ENCODE peak calls at places on chromosomes 13 and 19, in four cellular contexts. S is left lung, K is heart left ventricle, Y is astrocyte. T is an unnamed sample.

GRCh38 chr13:48411281-48412099 is 1.4 kb downstream of the LPAR6 start:
- DNase-seq in S (no peak), K (no peak), Y (no peak), T (no peak)

GRCh38 chr13:110942248-110942981 is 27.5 kb upstream of the ANKRD10 start:
- DNase-seq in S (no peak), K (no peak), Y (peak; percentile 31), T (no peak)

GRCh38 chr13:25203256-25203794 is 31.2 kb upstream of the AMER2 start:
- DNase-seq in S (no peak), K (no peak), Y (no peak), T (no peak)

GRCh38 chr19:14146789-14147216 is 10.4 kb upstream of the ASF1B start:
- DNase-seq in S (no peak), K (no peak), Y (peak; percentile 73), T (no peak)

GRCh38 chr19:28184997-28185396 is 1028.0 kb downstream of the UQCRFS1 start:
- DNase-seq in S (no peak), K (no peak), Y (peak; percentile 64), T (no peak)

GRCh38 chr19:43802216-43802951 is at the start of gene LYPD5:
- DNase-seq in S (no peak), K (no peak), Y (no peak), T (no peak)

GRCh38 chr19:50896591-50897190 is 14.5 kb downstream of the KLK4 start:
- DNase-seq in S (no peak), K (no peak), Y (peak; percentile 8), T (no peak)

GRCh38 chr13:40993987-40994386 is 25.1 kb downstream of the ELF1 start:
- DNase-seq in S (no peak), K (no peak), Y (no peak), T (no peak)

GRCh38 chr19:45258862-45259261 is 7.8 kb downstream of the MARK4 start:
- DNase-seq in S (no peak), K (no peak), Y (no peak), T (no peak)

GRCh38 chr13:113785051-113786010 is 26.3 kb downstream of the TMEM255B start:
- DNase-seq in S (no peak), K (no peak), Y (peak; percentile 63), T (no peak)

GRCh38 chr19:55118401-55118991 is 1.1 kb upstream of the PPP1R12C start:
- DNase-seq in S (peak; percentile 76), K (peak; percentile 57), Y (no peak), T (peak; percentile 79)

GRCh38 chr13:33490461-33491327 is 205.1 kb upstream of the STARD13 start:
- DNase-seq in S (no peak), K (no peak), Y (no peak), T (peak; percentile 42)

GRCh38 chr13:78589206-78589605 is 14.1 kb downstream of the POU4F1 start:
- DNase-seq in S (no peak), K (no peak), Y (no peak), T (peak; percentile 79)

GRCh38 chr13:99113351-99113750 is 87.3 kb upstream of the UBAC2 start:
- DNase-seq in S (no peak), K (no peak), Y (no peak), T (no peak)

GRCh38 chr19:27742041-27742440 is 1470.9 kb downstream of the UQCRFS1 start:
- DNase-seq in S (no peak), K (no peak), Y (peak; percentile 44), T (no peak)

GRCh38 chr13:24280722-24281121 is 28.7 kb upstream of the C1QTNF9 start:
- DNase-seq in S (peak; percentile 53), K (no peak), Y (no peak), T (no peak)

GRCh38 chr13:21034602-21035190 is 26.7 kb downstream of the LATS2 start:
- DNase-seq in S (no peak), K (peak; percentile 51), Y (peak; percentile 65), T (no peak)

GRCh38 chr13:21138561-21138960 is 37.8 kb downstream of the SKA3 start:
- DNase-seq in S (no peak), K (no peak), Y (no peak), T (no peak)

GRCh38 chr13:51733656-51734334 is 70.2 kb downstream of the DHRS12 start:
- DNase-seq in S (no peak), K (no peak), Y (no peak), T (no peak)

GRCh38 chr19:47049307-47049700 is 880 bp upstream of the TMEM160 start:
- DNase-seq in S (no peak), K (no peak), Y (peak; percentile 63), T (no peak)

GRCh38 chr19:51114087-51114714 is 6.0 kb upstream of the CTU1 start:
- DNase-seq in S (no peak), K (no peak), Y (no peak), T (no peak)

GRCh38 chr19:57769345-57770131 is at the start of gene ZNF586:
- DNase-seq in S (peak; percentile 93), K (peak; percentile 91), Y (peak; percentile 91), T (peak; percentile 93)

GRCh38 chr13:24076124-24076523 is 84.4 kb upstream of the SPATA13 start:
- DNase-seq in S (no peak), K (no peak), Y (no peak), T (no peak)

GRCh38 chr19:17234911-17235617 is 9.0 kb downstream of the OCEL1 start:
- DNase-seq in S (peak; percentile 57), K (no peak), Y (no peak), T (no peak)

GRCh38 chr13:28181413-28181812 is 43.1 kb downstream of the PAN3 start:
- DNase-seq in S (no peak), K (no peak), Y (peak; percentile 42), T (no peak)

GRCh38 chr13:29746167-29746677 is 104.2 kb downstream of the UBL3 start:
- DNase-seq in S (no peak), K (no peak), Y (no peak), T (no peak)

GRCh38 chr13:78430166-78430791 is 173.1 kb downstream of the POU4F1 start:
- DNase-seq in S (no peak), K (no peak), Y (no peak), T (no peak)

GRCh38 chr13:44142911-44143665 is 230.5 kb upstream of the SERP2 start:
- DNase-seq in S (no peak), K (no peak), Y (peak; percentile 73), T (no peak)

GRCh38 chr13:29850213-29850898 is at the start of gene UBL3:
- DNase-seq in S (peak; percentile 97), K (peak; percentile 97), Y (peak; percentile 92), T (peak; percentile 98)

GRCh38 chr13:43397110-43397509 is 373.7 kb downstream of the DNAJC15 start:
- DNase-seq in S (no peak), K (no peak), Y (peak; percentile 9), T (no peak)

GRCh38 chr19:55391702-55392615 is 6.2 kb downstream of the RPL28 start:
- DNase-seq in S (no peak), K (no peak), Y (no peak), T (no peak)

GRCh38 chr13:96089139-96089538 is 768 bp upstream of the HS6ST3 start:
- DNase-seq in S (no peak), K (no peak), Y (no peak), T (no peak)

GRCh38 chr13:72120632-72121031 is 253.6 kb upstream of the DACH1 start:
- DNase-seq in S (no peak), K (no peak), Y (no peak), T (no peak)

GRCh38 chr19:36483653-36484052 is 5.7 kb downstream of the ZNF566 start:
- DNase-seq in S (no peak), K (no peak), Y (no peak), T (no peak)

GRCh38 chr19:29674374-29675119 is 9.3 kb downstream of the PLEKHF1 start:
- DNase-seq in S (no peak), K (no peak), Y (no peak), T (no peak)
- H3K27ac ChIP-seq in S (no peak overlapping the region), K (no peak overlapping the region), Y (no peak overlapping the region), T (no peak overlapping the region)

DNA sequence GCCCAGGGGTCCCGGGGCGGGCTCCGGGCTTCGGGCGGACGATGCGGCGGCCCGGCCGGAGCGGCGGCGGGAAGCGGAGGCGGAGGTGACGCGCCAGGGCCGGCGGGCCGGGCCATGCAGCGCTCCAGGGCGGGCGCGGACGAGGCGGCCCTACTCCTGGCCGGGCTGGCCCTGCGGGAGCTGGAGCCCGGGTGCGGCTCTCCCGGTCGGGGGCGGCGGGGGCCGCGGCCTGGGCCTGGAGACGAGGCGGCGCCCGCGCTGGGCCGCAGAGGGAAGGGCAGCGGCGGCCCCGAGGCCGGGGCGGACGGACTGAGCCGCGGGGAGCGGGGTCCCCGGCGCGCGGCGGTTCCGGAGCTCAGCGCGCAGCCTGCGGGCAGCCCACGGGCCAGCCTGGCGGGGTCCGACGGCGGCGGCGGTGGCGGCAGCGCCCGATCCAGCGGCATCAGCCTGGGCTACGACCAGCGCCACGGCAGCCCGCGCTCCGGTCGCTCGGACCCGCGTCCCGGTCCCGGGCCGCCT is 362 bp downstream of the WTIP start:
- DNase-seq in S (no peak), K (peak; percentile 49), Y (no peak), T (no peak)
- H3K4me3 ChIP-seq in S (peak overlapping the region; percentile 45), K (peak overlapping the region; percentile 54), Y (peak overlapping the region; percentile 71), T (peak overlapping the region; percentile 95)

GRCh38 chr19:10830370-10830769 is 5.6 kb downstream of the TMED1 start:
- DNase-seq in S (no peak), K (no peak), Y (no peak), T (no peak)

GRCh38 chr19:10829967-10830366 is 6.0 kb downstream of the TMED1 start:
- DNase-seq in S (no peak), K (no peak), Y (no peak), T (no peak)

GRCh38 chr19:10830941-10831779 is 4.9 kb downstream of the TMED1 start:
- DNase-seq in S (no peak), K (no peak), Y (no peak), T (no peak)

GRCh38 chr19:10826846-10827245 is 9.2 kb downstream of the TMED1 start:
- DNase-seq in S (no peak), K (no peak), Y (no peak), T (no peak)

GRCh38 chr19:10828981-10829821 is 6.8 kb downstream of the TMED1 start:
- DNase-seq in S (no peak), K (no peak), Y (no peak), T (no peak)
- H3K36me3 ChIP-seq in S (no peaks in the 10 kb centered on the region), K (peaks cover 99% of the 10 kb centered on the region), Y (peaks cover 6% of the 10 kb centered on the region), T (no peaks in the 10 kb centered on the region)

DNA sequence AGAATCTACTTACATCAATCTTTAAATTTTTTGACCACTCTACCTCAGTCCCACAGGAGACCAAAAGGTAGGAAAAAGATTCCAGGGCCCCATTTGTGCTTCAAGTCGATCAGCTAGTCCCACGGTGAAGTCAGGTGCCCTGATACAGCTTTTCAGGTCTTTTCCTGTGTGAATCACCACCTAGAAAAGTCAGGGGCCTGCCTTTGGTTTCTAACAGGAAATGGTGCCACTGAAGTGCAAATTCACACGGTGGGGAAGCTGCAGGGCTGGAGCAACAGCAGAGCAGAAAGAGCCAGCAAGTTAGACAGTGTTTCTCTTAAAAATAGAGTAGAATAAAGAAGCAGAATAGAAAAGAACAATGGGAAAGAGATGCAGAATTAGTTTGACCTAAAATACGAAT is 107.5 kb downstream of the KLF12 start:
- DNase-seq in S (no peak), K (no peak), Y (peak; percentile 42), T (no peak)
- H3K27ac ChIP-seq in S (no peak overlapping the region), K (no peak overlapping the region), Y (no peak overlapping the region), T (no peak overlapping the region)

GRCh38 chr19:33796164-33797100 is at the start of gene KCTD15:
- DNase-seq in S (no peak), K (no peak), Y (peak; percentile 41), T (peak; percentile 64)

GRCh38 chr19:33800012-33800680 is 3.5 kb downstream of the KCTD15 start:
- DNase-seq in S (no peak), K (no peak), Y (no peak), T (no peak)

GRCh38 chr19:33798701-33799111 is 2.0 kb downstream of the KCTD15 start:
- DNase-seq in S (no peak), K (no peak), Y (peak; percentile 50), T (no peak)

GRCh38 chr19:33799507-33799906 is 2.8 kb downstream of the KCTD15 start:
- DNase-seq in S (no peak), K (no peak), Y (no peak), T (no peak)

GRCh38 chr19:33797821-33798633 is 1.4 kb downstream of the KCTD15 start:
- DNase-seq in S (no peak), K (peak; percentile 82), Y (peak; percentile 45), T (peak; percentile 89)
- H3K4me3 ChIP-seq in S (peak overlapping the region; percentile 68), K (peak overlapping the region; percentile 70), Y (peak overlapping the region; percentile 79), T (peak overlapping the region; percentile 59)

T was measured in aorta.